ENCODE peak calls at places on chromosomes 11 and 22, in nine cellular contexts. One of them, this sample, is unnamed.

GRCh38 chr11:113446938-113447337 is 28.3 kb downstream of the DRD2 start:
- DNase-seq in stomach: no peak
- DNase-seq in AG09319: no peak
- DNase-seq in A549: no peak
- DNase-seq in gastrocnemius medialis: no peak
- DNase-seq in GM13976: no peak
- DNase-seq in foreskin fibroblast: no peak
- DNase-seq in body of pancreas: no peak
- DNase-seq in fibroblast of pulmonary artery: no peak
- DNase-seq in this sample: no peak

GRCh38 chr22:46378499-46379300 is 43.2 kb downstream of the TRMU start:
- DNase-seq in gastrocnemius medialis: no peak
- DNase-seq in fibroblast of pulmonary artery: no peak
- DNase-seq in A549: no peak
- DNase-seq in body of pancreas: no peak
- DNase-seq in stomach: no peak
- DNase-seq in AG09319: no peak
- DNase-seq in GM13976: no peak
- DNase-seq in foreskin fibroblast: no peak
- DNase-seq in this sample: no peak

GRCh38 chr11:129106788-129107187 is 85.3 kb downstream of the ARHGAP32 start:
- DNase-seq in stomach: no peak
- DNase-seq in gastrocnemius medialis: no peak
- DNase-seq in fibroblast of pulmonary artery: no peak
- DNase-seq in GM13976: no peak
- DNase-seq in foreskin fibroblast: no peak
- DNase-seq in AG09319: no peak
- DNase-seq in body of pancreas: no peak
- DNase-seq in A549: no peak
- DNase-seq in this sample: no peak

GRCh38 chr11:47863189-47863892 is 15.2 kb upstream of the NUP160 start:
- DNase-seq in fibroblast of pulmonary artery: peak
- DNase-seq in foreskin fibroblast: peak
- DNase-seq in body of pancreas: no peak
- DNase-seq in stomach: no peak
- DNase-seq in GM13976: no peak
- DNase-seq in gastrocnemius medialis: no peak
- DNase-seq in AG09319: peak
- DNase-seq in A549: no peak
- DNase-seq in this sample: no peak

GRCh38 chr22:26581769-26582168 is 8.2 kb downstream of the TPST2 start:
- DNase-seq in AG09319: no peak
- DNase-seq in A549: no peak
- DNase-seq in body of pancreas: no peak
- DNase-seq in GM13976: no peak
- DNase-seq in foreskin fibroblast: no peak
- DNase-seq in fibroblast of pulmonary artery: no peak
- DNase-seq in gastrocnemius medialis: no peak
- DNase-seq in stomach: no peak
- DNase-seq in this sample: no peak

GRCh38 chr22:44157916-44158618 is 22.7 kb upstream of the PARVG start:
- DNase-seq in stomach: no peak
- DNase-seq in fibroblast of pulmonary artery: no peak
- DNase-seq in A549: no peak
- DNase-seq in foreskin fibroblast: no peak
- DNase-seq in gastrocnemius medialis: no peak
- DNase-seq in AG09319: no peak
- DNase-seq in GM13976: no peak
- DNase-seq in body of pancreas: no peak
- DNase-seq in this sample: no peak

GRCh38 chr11:34501500-34501899 is 12.1 kb downstream of the ELF5 start:
- DNase-seq in gastrocnemius medialis: no peak
- DNase-seq in GM13976: no peak
- DNase-seq in A549: no peak
- DNase-seq in fibroblast of pulmonary artery: peak
- DNase-seq in stomach: no peak
- DNase-seq in body of pancreas: peak
- DNase-seq in AG09319: peak
- DNase-seq in foreskin fibroblast: peak
- DNase-seq in this sample: no peak

GRCh38 chr22:37514526-37515051 is 4.6 kb downstream of the CARD10 start:
- DNase-seq in body of pancreas: no peak
- DNase-seq in AG09319: no peak
- DNase-seq in stomach: no peak
- DNase-seq in gastrocnemius medialis: no peak
- DNase-seq in GM13976: no peak
- DNase-seq in A549: no peak
- DNase-seq in foreskin fibroblast: no peak
- DNase-seq in fibroblast of pulmonary artery: no peak
- DNase-seq in this sample: no peak

GRCh38 chr11:83061883-83062282 is 9.8 kb downstream of the RAB30 start:
- DNase-seq in A549: no peak
- DNase-seq in gastrocnemius medialis: no peak
- DNase-seq in GM13976: peak
- DNase-seq in foreskin fibroblast: no peak
- DNase-seq in stomach: no peak
- DNase-seq in fibroblast of pulmonary artery: no peak
- DNase-seq in AG09319: no peak
- DNase-seq in body of pancreas: no peak
- DNase-seq in this sample: peak

GRCh38 chr11:71078482-71078881 is 173.9 kb downstream of the SHANK2 start:
- DNase-seq in foreskin fibroblast: no peak
- DNase-seq in gastrocnemius medialis: no peak
- DNase-seq in A549: no peak
- DNase-seq in body of pancreas: no peak
- DNase-seq in GM13976: no peak
- DNase-seq in stomach: no peak
- DNase-seq in AG09319: no peak
- DNase-seq in fibroblast of pulmonary artery: no peak
- DNase-seq in this sample: no peak

GRCh38 chr11:107496011-107496410 is 38.4 kb upstream of the CWF19L2 start:
- DNase-seq in body of pancreas: no peak
- DNase-seq in gastrocnemius medialis: no peak
- DNase-seq in GM13976: no peak
- DNase-seq in stomach: no peak
- DNase-seq in fibroblast of pulmonary artery: peak
- DNase-seq in A549: no peak
- DNase-seq in AG09319: peak
- DNase-seq in foreskin fibroblast: peak
- DNase-seq in this sample: no peak

GRCh38 chr22:19448739-19449421 is 1.4 kb upstream of the C22orf39 start:
- DNase-seq in foreskin fibroblast: no peak
- DNase-seq in stomach: no peak
- DNase-seq in GM13976: peak
- DNase-seq in A549: no peak
- DNase-seq in body of pancreas: no peak
- DNase-seq in gastrocnemius medialis: no peak
- DNase-seq in AG09319: no peak
- DNase-seq in fibroblast of pulmonary artery: no peak
- DNase-seq in this sample: peak

GRCh38 chr11:64121637-64122410 is 44.1 kb downstream of the MACROD1 start:
- DNase-seq in body of pancreas: no peak
- DNase-seq in fibroblast of pulmonary artery: peak
- DNase-seq in stomach: no peak
- DNase-seq in AG09319: peak
- DNase-seq in A549: no peak
- DNase-seq in GM13976: no peak
- DNase-seq in foreskin fibroblast: peak
- DNase-seq in gastrocnemius medialis: no peak
- DNase-seq in this sample: no peak

GRCh38 chr11:1863352-1864215 is 10.7 kb downstream of the LSP1 start:
- DNase-seq in foreskin fibroblast: peak
- DNase-seq in body of pancreas: peak
- DNase-seq in fibroblast of pulmonary artery: peak
- DNase-seq in stomach: peak
- DNase-seq in A549: peak
- DNase-seq in AG09319: peak
- DNase-seq in gastrocnemius medialis: peak
- DNase-seq in GM13976: no peak
- DNase-seq in this sample: no peak

GRCh38 chr11:122162095-122162494 is 46.1 kb upstream of the BLID start:
- DNase-seq in fibroblast of pulmonary artery: peak
- DNase-seq in GM13976: no peak
- DNase-seq in gastrocnemius medialis: no peak
- DNase-seq in stomach: no peak
- DNase-seq in foreskin fibroblast: peak
- DNase-seq in body of pancreas: no peak
- DNase-seq in A549: no peak
- DNase-seq in AG09319: no peak
- DNase-seq in this sample: no peak

DNA sequence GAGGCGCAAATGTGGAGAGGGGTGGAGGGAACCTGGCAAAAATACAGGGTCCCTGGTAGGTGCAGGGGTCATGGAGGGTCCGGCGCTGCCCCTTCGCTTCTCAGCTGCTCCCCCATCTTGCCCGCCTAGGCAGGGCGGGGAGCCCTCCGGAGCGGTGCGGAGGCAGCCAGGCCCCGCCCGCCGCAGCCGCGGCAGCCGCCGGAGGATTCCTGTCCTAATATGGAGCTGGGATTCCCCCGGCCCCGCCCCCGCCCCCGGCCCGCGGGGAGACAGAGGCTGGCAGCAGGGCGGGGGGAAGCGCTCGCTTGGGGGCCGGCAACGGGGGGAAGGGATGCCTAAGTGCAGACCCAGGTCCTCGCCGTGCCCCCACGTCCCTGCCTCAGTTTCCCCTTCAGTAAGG is 1.0 kb upstream of the NPAS4 start:
- DNase-seq in A549: no peak
- DNase-seq in fibroblast of pulmonary artery: no peak
- DNase-seq in AG09319: no peak
- DNase-seq in GM13976: peak
- DNase-seq in body of pancreas: no peak
- DNase-seq in stomach: no peak
- DNase-seq in gastrocnemius medialis: no peak
- DNase-seq in foreskin fibroblast: no peak
- DNase-seq in this sample: no peak
- TF ChIP-seq CTCF in A549: no peak
- TF ChIP-seq CTCF in fibroblast of pulmonary artery: no peak
- TF ChIP-seq CTCF in AG09319: no peak
- TF ChIP-seq CTCF in GM13976: no peak
- TF ChIP-seq CTCF in body of pancreas: no peak
- TF ChIP-seq CTCF in stomach: no peak
- TF ChIP-seq CTCF in gastrocnemius medialis: no peak
- TF ChIP-seq CTCF in foreskin fibroblast: no peak
- TF ChIP-seq CTCF in this sample: no peak

DNA sequence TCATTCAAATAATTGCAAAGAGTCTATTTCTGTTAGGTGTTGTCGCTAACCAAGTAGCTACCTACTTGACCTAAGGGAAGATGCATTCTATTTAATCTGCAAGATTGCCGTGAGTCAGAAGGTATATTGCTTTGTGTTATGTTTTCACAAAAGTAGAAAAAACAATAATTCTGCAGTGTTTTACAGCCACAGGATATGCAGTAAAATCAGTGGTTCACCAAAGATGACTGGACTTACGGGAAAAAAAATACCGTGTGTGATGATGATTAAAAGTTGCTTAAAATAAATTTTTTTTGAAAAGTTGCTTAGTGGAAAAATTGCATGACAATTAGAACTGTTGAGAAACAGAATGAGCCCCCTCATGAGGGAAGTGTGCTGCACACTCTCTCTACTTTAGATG is 209.1 kb downstream of the DDX10 start:
- DNase-seq in foreskin fibroblast: no peak
- DNase-seq in AG09319: no peak
- DNase-seq in fibroblast of pulmonary artery: no peak
- DNase-seq in gastrocnemius medialis: no peak
- DNase-seq in body of pancreas: no peak
- DNase-seq in GM13976: no peak
- DNase-seq in stomach: no peak
- DNase-seq in A549: no peak
- DNase-seq in this sample: no peak
- TF ChIP-seq CTCF in foreskin fibroblast: no peak
- TF ChIP-seq CTCF in AG09319: no peak
- TF ChIP-seq CTCF in fibroblast of pulmonary artery: no peak
- TF ChIP-seq CTCF in gastrocnemius medialis: no peak
- TF ChIP-seq CTCF in body of pancreas: no peak
- TF ChIP-seq CTCF in GM13976: no peak
- TF ChIP-seq CTCF in stomach: no peak
- TF ChIP-seq CTCF in A549: no peak
- TF ChIP-seq CTCF in this sample: no peak

GRCh38 chr22:34973926-34974325 is 92.0 kb upstream of the ISX start:
- DNase-seq in fibroblast of pulmonary artery: no peak
- DNase-seq in GM13976: no peak
- DNase-seq in body of pancreas: no peak
- DNase-seq in AG09319: no peak
- DNase-seq in stomach: no peak
- DNase-seq in A549: no peak
- DNase-seq in foreskin fibroblast: no peak
- DNase-seq in gastrocnemius medialis: no peak
- DNase-seq in this sample: no peak

GRCh38 chr22:34973016-34973415 is 92.9 kb upstream of the ISX start:
- DNase-seq in stomach: no peak
- DNase-seq in gastrocnemius medialis: no peak
- DNase-seq in body of pancreas: no peak
- DNase-seq in GM13976: no peak
- DNase-seq in A549: no peak
- DNase-seq in AG09319: no peak
- DNase-seq in foreskin fibroblast: no peak
- DNase-seq in fibroblast of pulmonary artery: no peak
- DNase-seq in this sample: no peak

GRCh38 chr22:34976474-34976873 is 89.5 kb upstream of the ISX start:
- DNase-seq in AG09319: no peak
- DNase-seq in fibroblast of pulmonary artery: no peak
- DNase-seq in GM13976: no peak
- DNase-seq in body of pancreas: no peak
- DNase-seq in stomach: no peak
- DNase-seq in foreskin fibroblast: no peak
- DNase-seq in A549: no peak
- DNase-seq in gastrocnemius medialis: no peak
- DNase-seq in this sample: no peak

GRCh38 chr22:34976886-34977285 is 89.1 kb upstream of the ISX start:
- DNase-seq in foreskin fibroblast: no peak
- DNase-seq in GM13976: no peak
- DNase-seq in A549: no peak
- DNase-seq in AG09319: no peak
- DNase-seq in stomach: no peak
- DNase-seq in body of pancreas: no peak
- DNase-seq in fibroblast of pulmonary artery: no peak
- DNase-seq in gastrocnemius medialis: no peak
- DNase-seq in this sample: no peak

DNA sequence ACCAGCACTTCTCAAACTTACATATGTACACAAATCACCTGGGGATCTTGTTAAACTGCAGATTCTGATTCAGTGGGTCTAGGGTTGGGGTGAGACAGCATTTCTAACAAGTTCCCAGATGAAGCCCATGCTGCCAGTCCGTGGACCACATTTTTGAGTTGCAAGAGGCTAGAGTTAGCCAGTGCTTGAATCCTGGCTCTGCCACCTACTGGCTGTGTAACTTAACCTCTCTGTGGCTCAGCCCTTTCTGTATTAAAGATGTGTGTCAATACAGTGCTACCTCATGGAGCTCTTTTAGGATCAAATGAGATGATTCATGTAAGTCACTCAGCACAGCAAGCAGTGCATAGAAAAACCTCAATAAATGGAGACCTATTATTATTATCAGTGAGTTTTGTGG is 90.2 kb upstream of the ISX start:
- DNase-seq in fibroblast of pulmonary artery: no peak
- DNase-seq in foreskin fibroblast: no peak
- DNase-seq in stomach: no peak
- DNase-seq in AG09319: no peak
- DNase-seq in GM13976: no peak
- DNase-seq in A549: no peak
- DNase-seq in body of pancreas: no peak
- DNase-seq in gastrocnemius medialis: no peak
- DNase-seq in this sample: no peak
- TF ChIP-seq CTCF in fibroblast of pulmonary artery: no peak
- TF ChIP-seq CTCF in foreskin fibroblast: peak
- TF ChIP-seq CTCF in stomach: no peak
- TF ChIP-seq CTCF in AG09319: no peak
- TF ChIP-seq CTCF in GM13976: no peak
- TF ChIP-seq CTCF in A549: peak
- TF ChIP-seq CTCF in body of pancreas: no peak
- TF ChIP-seq CTCF in gastrocnemius medialis: no peak
- TF ChIP-seq CTCF in this sample: no peak

GRCh38 chr11:74492974-74493815 is at the start of gene LIPT2:
- DNase-seq in stomach: peak
- DNase-seq in foreskin fibroblast: peak
- DNase-seq in A549: peak
- DNase-seq in body of pancreas: peak
- DNase-seq in GM13976: peak
- DNase-seq in gastrocnemius medialis: peak
- DNase-seq in AG09319: peak
- DNase-seq in fibroblast of pulmonary artery: peak
- DNase-seq in this sample: peak
- TF ChIP-seq CTCF in stomach: no peak
- TF ChIP-seq CTCF in foreskin fibroblast: no peak
- TF ChIP-seq CTCF in A549: no peak
- TF ChIP-seq CTCF in body of pancreas: no peak
- TF ChIP-seq CTCF in GM13976: no peak
- TF ChIP-seq CTCF in gastrocnemius medialis: no peak
- TF ChIP-seq CTCF in AG09319: no peak
- TF ChIP-seq CTCF in fibroblast of pulmonary artery: no peak
- TF ChIP-seq CTCF in this sample: no peak

This sample was measured in GM10248.